ENCODE peak calls at places on chromosomes 5 and 9, in four cellular contexts. S is spleen, R is stomach, M is mammary epithelial cell. Y is an unnamed sample.

GRCh38 chr5:111697215-111697614 is 59.8 kb downstream of the NREP start:
- DNase-seq in R (no peak), S (no peak), M (no peak), Y (no peak)

GRCh38 chr5:125372694-125373621 is 626.5 kb upstream of the ZNF608 start:
- DNase-seq in S (no peak), R (no peak), M (peak; percentile 53), Y (no peak)

GRCh38 chr9:72592501-72593403 is 71.3 kb downstream of the TMC1 start:
- DNase-seq in M (peak; percentile 46), S (no peak), R (no peak), Y (no peak)

GRCh38 chr5:111764019-111764418 is 7.0 kb upstream of the NREP start:
- DNase-seq in S (no peak), M (no peak), R (no peak), Y (no peak)

GRCh38 chr5:31537856-31538255 is 5.8 kb downstream of the C5orf22 start:
- DNase-seq in M (no peak), S (no peak), R (no peak), Y (no peak)

GRCh38 chr5:33448118-33448517 is 7.4 kb downstream of the TARS1 start:
- DNase-seq in R (no peak), M (no peak), S (no peak), Y (no peak)

GRCh38 chr9:121156263-121156731 is 45.4 kb downstream of the RAB14 start:
- DNase-seq in S (no peak), R (no peak), M (peak; percentile 97), Y (no peak)

GRCh38 chr5:133266966-133267365 is 215.2 kb downstream of the HSPA4 start:
- DNase-seq in S (no peak), R (no peak), M (no peak), Y (no peak)

GRCh38 chr9:99385215-99385614 is 163.1 kb downstream of the SEC61B start:
- DNase-seq in M (no peak), R (no peak), S (peak; percentile 9), Y (no peak)

GRCh38 chr5:141508440-141508807 is 19.5 kb downstream of the PCDHGC5 start:
- DNase-seq in S (no peak), M (no peak), R (no peak), Y (no peak)

GRCh38 chr5:100464418-100464817 is 70.8 kb upstream of the FAM174A start:
- DNase-seq in S (no peak), R (no peak), M (peak; percentile 26), Y (no peak)

GRCh38 chr5:35228304-35228703 is 2.0 kb downstream of the PRLR start:
- DNase-seq in S (no peak), R (no peak), M (no peak), Y (no peak)

GRCh38 chr5:121681200-121681855 is 170.4 kb upstream of the FTMT start:
- DNase-seq in S (no peak), M (no peak), R (no peak), Y (no peak)

GRCh38 chr9:80028501-80028900 is 456.7 kb downstream of the TLE4 start:
- DNase-seq in M (no peak), S (no peak), R (no peak), Y (no peak)

GRCh38 chr5:177491429-177491945 is 5.9 kb downstream of the PDLIM7 start:
- DNase-seq in R (no peak), S (peak; percentile 81), M (peak; percentile 44), Y (no peak)

GRCh38 chr5:121121786-121122185 is 657.7 kb downstream of the PRR16 start:
- DNase-seq in M (no peak), S (no peak), R (no peak), Y (no peak)

GRCh38 chr5:78920604-78921003 is 64.5 kb downstream of the ARSB start:
- DNase-seq in R (no peak), S (no peak), M (no peak), Y (no peak)

GRCh38 chr5:61139094-61139873 is 23.0 kb downstream of the SMIM15 start:
- DNase-seq in R (no peak), S (no peak), M (no peak), Y (no peak)

GRCh38 chr5:72246954-72247442 is 73.0 kb downstream of the MRPS27 start:
- DNase-seq in M (no peak), R (no peak), S (no peak), Y (no peak)

GRCh38 chr5:81748556-81748955 is 2.3 kb downstream of the SSBP2 start:
- DNase-seq in M (no peak), S (no peak), R (no peak), Y (no peak)

GRCh38 chr5:170497311-170498038 is 6.3 kb upstream of the KCNIP1 start:
- DNase-seq in M (no peak), S (no peak), R (no peak), Y (no peak)

GRCh38 chr9:107222020-107222522 is 61.0 kb upstream of the RAD23B start:
- DNase-seq in R (no peak), M (no peak), S (no peak), Y (no peak)

GRCh38 chr9:20658677-20659473 is 25.2 kb upstream of the FOCAD start:
- DNase-seq in R (no peak), M (peak; percentile 47), S (no peak), Y (no peak)

GRCh38 chr9:112809351-112809848 is 58.8 kb downstream of the SNX30 start:
- DNase-seq in M (no peak), R (no peak), S (peak; percentile 63), Y (no peak)

GRCh38 chr5:39466804-39467203 is 42.0 kb upstream of the DAB2 start:
- DNase-seq in M (no peak), R (no peak), S (no peak), Y (no peak)

GRCh38 chr9:110520120-110520701 is 59.3 kb downstream of the SVEP1 start:
- DNase-seq in S (no peak), R (no peak), M (no peak), Y (no peak)

GRCh38 chr5:179137001-179137642 is 76.9 kb downstream of the ZNF354C start:
- DNase-seq in M (no peak), R (no peak), S (peak; percentile 46), Y (no peak)

DNA sequence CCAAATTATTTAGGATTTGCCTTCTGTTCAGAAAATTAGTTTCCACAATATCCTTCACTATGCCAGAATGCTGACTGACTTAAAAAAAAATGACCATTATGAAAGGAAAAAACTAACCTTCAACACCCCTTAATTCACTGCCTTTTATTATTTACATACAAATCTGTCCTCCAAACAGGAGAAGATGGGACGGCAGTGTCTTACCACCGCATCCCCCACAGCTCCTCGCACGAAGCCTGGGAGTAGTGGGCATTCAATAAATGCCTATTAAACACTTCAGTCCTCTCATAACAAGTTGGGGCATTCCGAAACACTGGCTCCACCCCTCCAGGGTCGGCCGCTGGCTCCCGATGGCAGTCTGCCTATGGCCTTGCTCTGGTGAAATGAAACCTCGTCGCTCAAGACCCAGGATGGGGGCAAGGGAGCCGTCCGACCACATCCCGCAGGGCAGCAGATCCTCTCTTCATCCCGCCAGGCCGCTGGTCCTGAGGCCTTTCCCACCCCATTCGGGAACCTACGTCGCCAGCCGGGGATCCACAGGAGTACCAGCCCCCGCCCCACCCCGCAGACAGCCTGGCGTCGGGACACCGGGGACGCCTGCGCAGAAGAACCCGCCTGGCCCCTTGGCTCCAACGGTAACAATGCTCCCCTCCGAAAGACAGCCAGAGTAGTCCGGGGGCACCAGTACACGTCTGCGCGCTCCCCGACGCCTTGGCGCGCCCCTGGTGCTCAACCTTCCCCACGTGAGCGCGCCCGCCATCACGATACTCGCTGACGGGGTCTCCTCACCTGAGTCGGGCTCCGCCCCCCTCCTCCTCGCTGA is 613 bp downstream of the ZBTB5 start:
- DNase-seq in R (peak; percentile 72), S (peak; percentile 96), M (peak; percentile 85), Y (peak; percentile 75)
- H3K27ac ChIP-seq in R (peak overlapping the region; percentile 98), S (peak overlapping the region; percentile 97), M (peak overlapping the region; percentile 91), Y (peak overlapping the region; percentile 95)

GRCh38 chr9:134396258-134396742 is 70.0 kb downstream of the RXRA start:
- DNase-seq in M (no peak), S (peak; percentile 95), R (no peak), Y (no peak)

GRCh38 chr9:134396825-134397224 is 70.6 kb downstream of the RXRA start:
- DNase-seq in M (no peak), S (peak; percentile 92), R (no peak), Y (no peak)

GRCh38 chr9:134395002-134395517 is 68.8 kb downstream of the RXRA start:
- DNase-seq in S (no peak), M (no peak), R (no peak), Y (no peak)

GRCh38 chr9:134393582-134394280 is 67.5 kb downstream of the RXRA start:
- DNase-seq in M (no peak), R (no peak), S (no peak), Y (no peak)

DNA sequence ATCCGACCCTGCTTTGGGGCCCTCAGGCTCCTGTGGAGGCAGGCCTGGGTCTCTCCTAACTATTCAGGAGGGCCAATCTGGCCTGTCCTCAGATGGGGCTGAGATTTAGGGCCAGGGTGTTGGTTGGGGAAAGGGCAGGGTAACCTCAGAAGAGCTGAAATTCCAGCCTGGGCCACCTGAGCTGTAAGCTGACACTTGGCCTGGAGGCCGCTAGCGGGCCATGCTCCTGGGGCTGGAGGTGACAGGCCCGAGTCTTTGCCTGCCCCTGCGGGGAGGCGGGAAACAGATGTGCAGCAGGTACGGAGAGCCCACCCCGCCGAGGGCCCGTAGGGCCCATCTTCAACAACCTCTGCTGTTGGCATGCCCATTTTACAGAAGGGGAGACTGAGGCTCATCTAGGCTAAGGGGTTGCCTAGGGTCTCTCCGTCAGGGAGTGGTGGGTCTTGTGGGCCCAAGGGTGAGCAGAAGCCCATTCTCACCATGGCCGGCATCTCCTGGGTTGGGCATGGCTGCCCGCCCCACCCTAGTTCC is 69.5 kb downstream of the RXRA start:
- DNase-seq in R (no peak), S (no peak), M (no peak), Y (no peak)
- H3K4me3 ChIP-seq in R (no peak overlapping the region), S (peak overlapping the region; percentile 20), M (no peak overlapping the region), Y (no peak overlapping the region)

DNA sequence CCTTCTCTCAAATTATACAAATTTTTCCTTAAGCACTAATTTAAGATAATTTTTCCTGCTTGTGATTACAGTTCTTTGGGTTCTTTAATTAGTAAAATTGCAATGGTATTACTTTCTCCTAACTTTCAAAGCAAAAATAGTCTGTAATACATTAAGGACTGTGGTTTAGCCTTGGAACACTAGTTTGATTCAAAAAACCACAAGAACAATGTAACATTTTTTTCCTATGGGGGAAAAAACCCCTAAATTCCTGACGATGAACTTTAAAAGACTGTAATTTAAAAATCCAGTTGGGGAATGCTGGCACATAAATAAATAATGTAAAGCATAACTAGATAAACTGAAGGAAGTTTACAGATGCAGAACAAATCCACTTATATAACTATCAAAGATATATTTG is 65.3 kb downstream of the CDC14B start:
- DNase-seq in M (no peak), R (no peak), S (no peak), Y (no peak)
- H3K27ac ChIP-seq in M (no peak overlapping the region), R (peak overlapping the region; percentile 48), S (no peak overlapping the region), Y (no peak overlapping the region)

GRCh38 chr9:78620303-78620702 is 323.4 kb downstream of the PSAT1 start:
- DNase-seq in M (no peak), S (no peak), R (no peak), Y (no peak)

GRCh38 chr9:78614892-78615291 is 318.0 kb downstream of the PSAT1 start:
- DNase-seq in M (no peak), S (no peak), R (no peak), Y (no peak)

GRCh38 chr9:78618735-78619134 is 321.8 kb downstream of the PSAT1 start:
- DNase-seq in M (no peak), S (no peak), R (no peak), Y (no peak)

GRCh38 chr9:78622131-78622530 is 325.2 kb downstream of the PSAT1 start:
- DNase-seq in R (no peak), S (no peak), M (no peak), Y (no peak)

DNA sequence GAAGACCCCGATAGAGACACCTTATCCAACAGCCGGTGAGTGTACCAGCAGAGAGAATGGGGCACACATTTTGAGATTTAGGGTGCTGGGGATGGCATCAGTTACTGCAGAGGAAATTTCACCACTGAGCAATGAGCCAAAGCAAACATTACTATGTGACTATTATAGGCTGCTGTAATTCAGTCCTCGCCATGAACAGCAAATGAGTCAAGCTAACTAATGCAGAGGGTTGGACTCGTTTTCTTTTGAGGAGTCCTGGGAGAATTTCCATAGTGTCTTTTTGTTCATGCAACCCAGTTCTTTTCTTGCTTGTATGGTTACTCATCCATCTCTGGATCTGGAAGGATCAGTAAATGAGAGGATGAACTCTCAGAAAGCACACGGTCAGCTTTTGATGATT is 323.8 kb downstream of the PSAT1 start:
- DNase-seq in R (no peak), M (peak; percentile 50), S (no peak), Y (no peak)
- H3K4me3 ChIP-seq in R (no peak overlapping the region), M (no peak overlapping the region), S (no peak overlapping the region), Y (no peak overlapping the region)

Y was measured in lung.